ENCODE peak calls at places on chromosomes 16 and 17, in nine cellular contexts. R, Y, N, C, E, V, P, X and T are unnamed samples.

GRCh38 chr17:69539274-69539673 is 124.8 kb downstream of the MAP2K6 start:
- DNase-seq in X (peak; percentile 47), E (no peak), P (no peak), Y (no peak), R (no peak), V (no peak), C (peak; percentile 60), N (no peak), T (no peak)

GRCh38 chr16:83771306-83771942 is 36.4 kb upstream of the HSBP1 start:
- DNase-seq in V (no peak), E (no peak), C (no peak), P (no peak), N (no peak), R (no peak), Y (no peak), X (no peak), T (no peak)

GRCh38 chr16:2473999-2474876 is 689 bp upstream of the TBC1D24 start:
- DNase-seq in X (peak; percentile 28), C (peak; percentile 44), Y (no peak), V (no peak), R (no peak), N (peak; percentile 39), P (no peak), E (peak; percentile 27), T (no peak)

GRCh38 chr17:69473801-69474170 is 59.3 kb downstream of the MAP2K6 start:
- DNase-seq in P (no peak), Y (peak; percentile 88), N (peak; percentile 74), C (no peak), R (no peak), E (peak; percentile 72), X (peak; percentile 19), V (no peak), T (peak; percentile 58)

GRCh38 chr17:39094607-39095308 is 56.7 kb downstream of the PLXDC1 start:
- DNase-seq in R (no peak), C (no peak), V (no peak), X (no peak), Y (no peak), E (no peak), N (peak; percentile 23), P (no peak), T (no peak)

GRCh38 chr17:44084131-44084538 is 13.6 kb downstream of the G6PC3 start:
- DNase-seq in P (no peak), Y (no peak), E (no peak), R (no peak), X (no peak), N (no peak), C (peak; percentile 73), V (no peak), T (no peak)

GRCh38 chr16:87924041-87924851 is 12.1 kb downstream of the CA5A start:
- DNase-seq in C (peak; percentile 26), R (no peak), X (no peak), Y (no peak), V (no peak), E (no peak), N (no peak), P (no peak), T (no peak)

GRCh38 chr17:64118452-64118979 is 11.4 kb downstream of the ERN1 start:
- DNase-seq in C (no peak), V (no peak), P (no peak), R (peak; percentile 68), X (peak; percentile 42), Y (no peak), N (no peak), E (no peak), T (no peak)

GRCh38 chr17:61583242-61583641 is 7.8 kb downstream of the NACA2 start:
- DNase-seq in E (peak; percentile 83), Y (peak; percentile 37), R (no peak), N (peak; percentile 66), X (peak; percentile 75), P (peak; percentile 20), V (no peak), C (no peak), T (peak; percentile 47)
- TF ChIP-seq CTCF in E (peak; percentile 45), Y (peak; percentile 39), R (no peak), N (peak; percentile 9), X (peak; percentile 34), P (peak; percentile 28), V (no peak), C (no peak), T (peak; percentile 28)

GRCh38 chr16:19115148-19116021 is 1.6 kb downstream of the ITPRIPL2 start:
- DNase-seq in X (peak; percentile 23), R (no peak), N (no peak), P (no peak), Y (no peak), C (no peak), E (no peak), V (no peak), T (no peak)

GRCh38 chr16:19119564-19119963 is 5.8 kb downstream of the ITPRIPL2 start:
- DNase-seq in E (peak; percentile 91), X (peak; percentile 95), N (peak; percentile 85), C (no peak), Y (peak; percentile 58), P (peak; percentile 86), R (no peak), V (no peak), T (peak; percentile 77)

GRCh38 chr16:19114359-19115147 is 789 bp downstream of the ITPRIPL2 start:
- DNase-seq in R (peak; percentile 87), Y (no peak), E (peak; percentile 68), P (no peak), V (no peak), C (no peak), X (peak; percentile 77), N (peak; percentile 74), T (peak; percentile 72)

GRCh38 chr16:19118938-19119431 is 5.2 kb downstream of the ITPRIPL2 start:
- DNase-seq in N (peak; percentile 95), C (no peak), X (peak; percentile 96), E (peak; percentile 95), P (peak; percentile 90), V (no peak), R (peak; percentile 81), Y (peak; percentile 71), T (peak; percentile 95)

GRCh38 chr16:19116711-19117449 is 3.1 kb downstream of the ITPRIPL2 start:
- DNase-seq in P (no peak), C (no peak), E (peak; percentile 34), Y (no peak), V (no peak), N (peak; percentile 64), R (no peak), X (peak; percentile 52), T (no peak)
- H3K4me3 ChIP-seq in P (no peak overlapping the region), C (no peak overlapping the region), E (no peak overlapping the region), Y (no peak overlapping the region), V (peak overlapping the region; percentile 69), N (peak overlapping the region; percentile 73), R (no peak overlapping the region), X (no peak overlapping the region), T (no peak overlapping the region)

GRCh38 chr16:85151079-85151602 is 38.9 kb upstream of the CIBAR2 start:
- DNase-seq in Y (no peak), C (no peak), N (no peak), X (no peak), R (no peak), P (no peak), E (no peak), V (no peak), T (no peak)

GRCh38 chr16:85148959-85149358 is 36.7 kb upstream of the CIBAR2 start:
- DNase-seq in Y (no peak), X (no peak), N (peak; percentile 41), V (no peak), P (no peak), C (no peak), E (no peak), R (no peak), T (no peak)

GRCh38 chr16:85151603-85152413 is 39.5 kb upstream of the CIBAR2 start:
- DNase-seq in N (peak; percentile 83), Y (peak; percentile 61), E (peak; percentile 78), P (peak; percentile 58), X (peak; percentile 67), R (peak; percentile 98), C (no peak), V (no peak), T (peak; percentile 82)

GRCh38 chr16:85149776-85150175 is 37.5 kb upstream of the CIBAR2 start:
- DNase-seq in R (peak; percentile 93), P (no peak), Y (no peak), N (peak; percentile 10), X (no peak), C (no peak), E (no peak), V (no peak), T (no peak)

DNA sequence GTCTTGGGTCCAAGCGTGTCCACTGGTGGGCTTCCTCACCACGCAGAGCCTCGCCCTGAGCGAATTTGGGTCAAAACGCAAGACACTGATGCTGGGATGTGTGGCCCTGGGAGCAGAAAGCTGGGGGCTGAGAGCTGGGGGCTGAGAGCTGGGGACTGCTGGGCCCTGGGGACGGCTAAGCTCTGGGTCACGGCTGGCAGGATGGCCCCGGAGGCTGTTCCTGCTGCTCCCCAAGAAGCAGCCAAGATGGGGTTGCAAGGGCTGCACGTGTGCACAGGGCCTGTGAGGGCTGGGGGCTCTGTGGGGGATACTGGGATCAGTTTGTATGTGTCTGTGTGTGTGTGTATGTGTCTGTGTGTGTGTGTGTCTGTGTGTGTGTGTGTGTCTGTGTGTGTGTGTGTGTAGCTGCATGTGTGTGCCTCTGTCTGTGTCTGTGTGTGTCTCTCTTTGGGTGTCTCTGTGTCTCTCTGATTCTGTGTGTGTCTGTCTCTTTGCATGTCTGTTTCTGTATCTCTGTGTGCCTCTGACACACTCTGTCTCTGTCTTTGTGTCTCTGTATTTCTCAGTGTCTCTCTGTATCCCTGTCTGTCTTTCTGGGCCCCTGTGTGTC is 38.2 kb upstream of the CIBAR2 start:
- DNase-seq in R (no peak), C (no peak), Y (no peak), P (no peak), V (no peak), N (no peak), E (no peak), X (no peak), T (no peak)
- TF ChIP-seq CTCF in R (no peak), C (no peak), Y (no peak), P (no peak), V (no peak), N (no peak), E (no peak), X (no peak), T (no peak)

GRCh38 chr17:77407321-77408277 is 266.8 kb downstream of the SEC14L1 start:
- DNase-seq in P (no peak), Y (no peak), V (no peak), R (peak; percentile 96), C (no peak), X (no peak), N (no peak), E (no peak), T (no peak)

GRCh38 chr17:77409282-77410161 is 268.8 kb downstream of the SEC14L1 start:
- DNase-seq in P (peak; percentile 24), X (peak; percentile 70), E (peak; percentile 58), C (no peak), R (peak; percentile 97), Y (no peak), N (peak; percentile 92), V (no peak), T (peak; percentile 77)

GRCh38 chr17:77408284-77408683 is 267.5 kb downstream of the SEC14L1 start:
- DNase-seq in R (no peak), P (no peak), N (no peak), E (no peak), Y (no peak), V (no peak), C (no peak), X (no peak), T (no peak)

GRCh38 chr17:77414811-77415400 is 274.1 kb downstream of the SEC14L1 start:
- DNase-seq in R (no peak), V (no peak), N (no peak), C (no peak), E (no peak), Y (no peak), X (no peak), P (no peak), T (no peak)

DNA sequence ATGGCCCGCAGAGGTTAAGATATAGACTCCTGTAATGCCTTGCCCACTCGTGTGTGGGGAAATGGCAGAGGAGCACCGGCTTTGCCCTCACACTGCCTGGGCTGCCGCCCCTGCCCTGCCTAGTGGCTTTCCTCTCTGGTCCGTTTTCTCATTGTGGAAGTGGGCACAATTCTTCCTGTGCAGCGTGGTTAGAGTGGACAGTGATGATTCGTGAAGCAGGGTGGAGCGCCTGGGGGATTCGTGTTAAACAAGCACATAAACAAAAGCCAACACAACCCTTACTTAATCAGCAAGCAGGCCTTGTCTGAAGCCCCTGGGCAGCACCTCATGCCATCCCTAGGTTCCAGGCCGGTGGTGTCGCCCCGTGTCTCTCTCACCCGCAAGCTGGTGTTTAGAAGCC is 269.7 kb downstream of the SEC14L1 start:
- DNase-seq in Y (no peak), C (no peak), R (no peak), P (no peak), V (no peak), E (no peak), N (no peak), X (no peak), T (no peak)
- H3K4me3 ChIP-seq in Y (no peak overlapping the region), C (no peak overlapping the region), R (no peak overlapping the region), P (no peak overlapping the region), V (no peak overlapping the region), E (no peak overlapping the region), N (no peak overlapping the region), X (no peak overlapping the region), T (no peak overlapping the region)